ENCODE peak calls at places on chromosomes 12 and 14, in seven cellular contexts. W is NCI-H1105; Z is stimulated activated naive CD4-positive, alpha-beta T cell; R is IMR-90; P is astrocyte; V is amygdala; I is HFF-Myc. T is an unnamed sample.

GRCh38 chr14:52821805-52822250 is 30.4 kb upstream of the GNPNAT1 start:
- DNase-seq in Z (no peak), W (no peak), P (no peak), R (no peak), V (no peak), I (no peak), T (no peak)

GRCh38 chr12:32811686-32812392 is 56.1 kb upstream of the YARS2 start:
- DNase-seq in I (no peak), Z (no peak), P (no peak), W (no peak), V (no peak), R (no peak), T (no peak)

GRCh38 chr12:13959131-13959734 is 22.2 kb downstream of the GRIN2B start:
- DNase-seq in V (no peak), W (no peak), I (no peak), P (no peak), Z (no peak), R (no peak), T (no peak)

GRCh38 chr14:70665448-70666363 is 24.0 kb downstream of the TTC9 start:
- DNase-seq in Z (no peak), W (peak), I (no peak), V (no peak), R (no peak), P (no peak), T (no peak)

GRCh38 chr14:99507860-99508640 is 26.8 kb downstream of the CCNK start:
- DNase-seq in Z (no peak), V (no peak), W (no peak), I (no peak), P (no peak), R (no peak), T (no peak)

GRCh38 chr14:105881021-105881930 is 354.9 kb downstream of the TMEM121 start:
- DNase-seq in V (no peak), Z (no peak), W (no peak), I (no peak), P (no peak), R (no peak), T (no peak)

GRCh38 chr14:69880051-69880487 is 853 bp downstream of the SMOC1 start:
- DNase-seq in Z (no peak), I (no peak), P (no peak), R (peak), W (peak), V (no peak), T (no peak)

GRCh38 chr12:121033625-121034349 is 5.3 kb downstream of the OASL start:
- DNase-seq in V (no peak), P (peak), I (no peak), Z (no peak), R (no peak), W (no peak), T (no peak)

GRCh38 chr12:63450821-63451220 is 217.5 kb downstream of the DPY19L2 start:
- DNase-seq in V (no peak), Z (no peak), P (no peak), W (no peak), R (no peak), I (no peak), T (no peak)

GRCh38 chr12:124759841-124760508 is 103.7 kb downstream of the SCARB1 start:
- DNase-seq in I (no peak), P (peak), R (no peak), Z (no peak), V (no peak), W (no peak), T (no peak)

GRCh38 chr14:34692348-34692747 is 22.0 kb downstream of the CFL2 start:
- DNase-seq in P (no peak), I (no peak), Z (no peak), R (no peak), V (no peak), W (no peak), T (no peak)

GRCh38 chr12:108647199-108647935 is 13.7 kb upstream of the SELPLG start:
- DNase-seq in Z (no peak), P (no peak), R (no peak), W (no peak), V (no peak), I (no peak), T (no peak)

GRCh38 chr12:38875571-38876228 is 29.7 kb downstream of the CPNE8 start:
- DNase-seq in V (no peak), Z (no peak), I (no peak), R (no peak), P (peak), W (no peak), T (no peak)

GRCh38 chr12:52867636-52868035 is 18.8 kb upstream of the KRT78 start:
- DNase-seq in V (no peak), W (no peak), P (no peak), I (no peak), R (no peak), Z (peak), T (no peak)

GRCh38 chr14:57871487-57872080 is 5.7 kb upstream of the SLC35F4 start:
- DNase-seq in W (no peak), Z (no peak), R (peak), V (no peak), I (peak), P (peak), T (peak)

GRCh38 chr12:123119808-123120207 is 31.1 kb downstream of the PITPNM2 start:
- DNase-seq in P (no peak), V (no peak), Z (no peak), W (no peak), I (no peak), R (no peak), T (no peak)

GRCh38 chr12:125871811-125872594 is 806.8 kb downstream of the AACS start:
- DNase-seq in V (no peak), Z (no peak), W (no peak), P (no peak), R (no peak), I (no peak), T (no peak)

GRCh38 chr14:53167602-53168328 is 14.6 kb upstream of the DDHD1 start:
- DNase-seq in W (no peak), Z (no peak), I (no peak), V (no peak), P (no peak), R (peak), T (no peak)

GRCh38 chr14:68834816-68835215 is 41.9 kb upstream of the ZFP36L1 start:
- DNase-seq in R (no peak), I (no peak), Z (no peak), P (no peak), V (no peak), W (no peak), T (no peak)

GRCh38 chr12:32331133-32331532 is 68.2 kb upstream of the FGD4 start:
- DNase-seq in V (no peak), I (no peak), Z (no peak), W (no peak), R (peak), P (peak), T (no peak)